ENCODE peak calls at places on chromosomes 3 and 15, in eight cellular contexts. K is AG04449; V is left ventricle myocardium inferior; E is ovary; O is neural crest cell; C is CD8-positive, alpha-beta T cell; Y is BJ; P is GM20000. B is an unnamed sample.

GRCh38 chr15:46900992-46901391 is 816.3 kb upstream of the SEMA6D start:
- DNase-seq in K (no peak), V (no peak), E (no peak), O (no peak), C (no peak), Y (no peak), P (no peak), B (no peak)

GRCh38 chr3:58005662-58006061 is 2.6 kb upstream of the FLNB start:
- DNase-seq in K (peak), V (no peak), E (no peak), O (no peak), C (no peak), Y (peak), P (no peak), B (no peak)

GRCh38 chr3:152942366-152942765 is 107.4 kb downstream of the P2RY1 start:
- DNase-seq in K (no peak), V (no peak), E (no peak), O (no peak), C (no peak), Y (no peak), P (no peak), B (no peak)

GRCh38 chr15:60829416-60829815 is 350.5 kb upstream of the ICE2 start:
- DNase-seq in K (no peak), V (no peak), E (no peak), O (no peak), C (no peak), Y (peak), P (no peak), B (no peak)

GRCh38 chr15:87500240-87500639 is 756.3 kb downstream of the NTRK3 start:
- DNase-seq in K (no peak), V (no peak), E (no peak), O (no peak), C (no peak), Y (no peak), P (no peak), B (no peak)

GRCh38 chr3:111572061-111572460 is 23.1 kb downstream of the ZBED2 start:
- DNase-seq in K (no peak), V (no peak), E (no peak), O (no peak), C (no peak), Y (no peak), P (no peak), B (no peak)

GRCh38 chr3:188090626-188091309 is 63.2 kb upstream of the LPP start:
- DNase-seq in K (no peak), V (no peak), E (no peak), O (no peak), C (no peak), Y (no peak), P (no peak), B (no peak)

GRCh38 chr15:41013698-41014414 is 60.6 kb downstream of the CHAC1 start:
- DNase-seq in K (peak), V (no peak), E (no peak), O (no peak), C (no peak), Y (no peak), P (peak), B (no peak)

GRCh38 chr3:198028718-198029117 is 68.7 kb downstream of the LMLN start:
- DNase-seq in K (peak), V (no peak), E (no peak), O (no peak), C (no peak), Y (no peak), P (no peak), B (no peak)

GRCh38 chr15:40439461-40440299 is 1.1 kb upstream of the BAHD1 start:
- DNase-seq in K (no peak), V (peak), E (peak), O (no peak), C (no peak), Y (no peak), P (peak), B (no peak)

GRCh38 chr3:197256836-197257444 is 41.5 kb downstream of the DLG1 start:
- DNase-seq in K (peak), V (no peak), E (no peak), O (peak), C (peak), Y (peak), P (peak), B (peak)

GRCh38 chr3:46640927-46641326 is 28.6 kb downstream of the FAM240A start:
- DNase-seq in K (no peak), V (no peak), E (no peak), O (no peak), C (no peak), Y (no peak), P (no peak), B (no peak)

GRCh38 chr3:128647307-128647706 is 3.3 kb downstream of the RPN1 start:
- DNase-seq in K (no peak), V (no peak), E (no peak), O (no peak), C (no peak), Y (no peak), P (no peak), B (no peak)

GRCh38 chr3:190205739-190206138 is 85.0 kb upstream of the P3H2 start:
- DNase-seq in K (no peak), V (no peak), E (no peak), O (no peak), C (no peak), Y (no peak), P (peak), B (peak)

GRCh38 chr3:136545664-136546266 is 206.4 kb downstream of the STAG1 start:
- DNase-seq in K (no peak), V (no peak), E (no peak), O (no peak), C (no peak), Y (no peak), P (no peak), B (no peak)
- TF ChIP-seq CTCF in K (no peak), V (peak), E (no peak), O (no peak), C (no peak), Y (no peak), P (no peak), B (peak)

DNA sequence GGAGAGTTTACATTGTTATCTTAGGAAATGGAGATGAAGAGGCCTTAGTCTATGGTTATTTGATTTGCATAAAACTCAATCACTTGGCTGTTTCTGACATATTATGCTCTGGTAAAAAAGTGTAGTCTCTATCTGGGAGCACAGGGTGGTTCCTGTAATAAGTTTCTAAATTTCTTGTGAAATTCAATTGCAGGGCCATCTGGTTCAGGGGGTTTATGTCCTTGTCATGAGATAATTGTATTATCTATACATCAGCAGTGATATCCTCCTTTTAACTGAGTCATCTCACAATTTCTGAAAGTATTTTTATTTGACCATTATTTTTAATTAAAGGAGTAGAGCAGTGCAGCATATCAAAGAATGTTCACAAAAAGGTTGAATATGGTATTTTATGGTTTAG is 203.3 kb downstream of the MFSD1 start:
- DNase-seq in K (no peak), V (no peak), E (no peak), O (no peak), C (no peak), Y (no peak), P (no peak), B (no peak)
- TF ChIP-seq CTCF in K (no peak), V (no peak), E (no peak), O (no peak), C (no peak), Y (no peak), P (no peak), B (no peak)

DNA sequence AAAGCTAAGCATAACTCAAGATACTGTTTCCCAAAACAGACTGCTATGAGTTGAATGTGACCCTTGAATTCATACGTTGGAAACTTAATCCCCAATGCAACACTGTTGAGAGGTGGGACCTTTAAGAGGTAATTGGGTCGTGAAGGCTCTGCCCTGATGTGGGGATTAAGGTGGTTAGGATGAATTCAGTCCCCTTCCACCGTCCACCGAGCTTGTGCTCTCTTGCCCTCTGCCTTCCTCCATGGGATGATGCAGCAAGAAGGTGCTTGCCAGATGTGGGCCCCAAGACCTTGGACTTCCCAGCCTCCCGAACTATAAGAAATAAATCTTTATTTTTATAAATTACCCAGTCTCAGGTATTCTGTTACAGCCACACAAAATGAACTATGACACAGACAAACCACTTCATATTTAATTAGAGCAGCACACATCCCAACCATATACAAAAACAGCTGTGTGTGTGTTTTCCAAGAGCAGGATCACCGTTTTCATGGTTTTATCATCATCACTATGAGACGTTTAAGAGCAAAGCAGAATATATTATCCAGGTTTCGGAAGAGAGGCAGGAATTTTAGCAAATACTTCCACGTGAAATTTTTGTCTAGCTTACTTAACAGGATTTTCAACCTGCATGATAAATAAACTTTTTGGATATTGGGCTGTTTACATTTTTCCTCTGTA is 61.2 kb downstream of the CD200R1L start:
- DNase-seq in K (no peak), V (no peak), E (no peak), O (no peak), C (no peak), Y (no peak), P (no peak), B (no peak)
- TF ChIP-seq CTCF in K (no peak), V (no peak), E (no peak), O (no peak), C (no peak), Y (no peak), P (no peak), B (no peak)

GRCh38 chr3:37701729-37702128 is 160.0 kb upstream of the CTDSPL start:
- DNase-seq in K (no peak), V (no peak), E (no peak), O (no peak), C (no peak), Y (no peak), P (no peak), B (no peak)

GRCh38 chr3:37703633-37704032 is 158.0 kb upstream of the CTDSPL start:
- DNase-seq in K (no peak), V (no peak), E (no peak), O (no peak), C (no peak), Y (no peak), P (no peak), B (no peak)

GRCh38 chr3:37704129-37704528 is 157.6 kb upstream of the CTDSPL start:
- DNase-seq in K (no peak), V (no peak), E (no peak), O (no peak), C (no peak), Y (no peak), P (no peak), B (no peak)

GRCh38 chr3:37702478-37703154 is 159.1 kb upstream of the CTDSPL start:
- DNase-seq in K (no peak), V (no peak), E (no peak), O (no peak), C (no peak), Y (no peak), P (no peak), B (no peak)

GRCh38 chr3:37700849-37701248 is 160.8 kb upstream of the CTDSPL start:
- DNase-seq in K (no peak), V (no peak), E (no peak), O (no peak), C (no peak), Y (no peak), P (no peak), B (no peak)
- TF ChIP-seq CTCF in K (no peak), V (peak), E (no peak), O (no peak), C (no peak), Y (no peak), P (no peak), B (peak)

B was measured in AG09319.